ENCODE peak calls at places on chromosomes 12 and 14, in five cellular contexts. One of them, this sample, is unnamed.

GRCh38 chr12:42871831-42872230 is 282.3 kb upstream of the PRICKLE1 start:
- DNase-seq in A549: no peak
- DNase-seq in uterus: no peak
- DNase-seq in transverse colon: no peak
- DNase-seq in suprapubic skin: no peak
- DNase-seq in this sample: no peak

GRCh38 chr14:74257078-74257987 is 18.1 kb downstream of the VSX2 start:
- DNase-seq in uterus: no peak
- DNase-seq in transverse colon: peak
- DNase-seq in suprapubic skin: peak
- DNase-seq in A549: peak
- DNase-seq in this sample: no peak

GRCh38 chr14:35229495-35230089 is 62.6 kb upstream of the PSMA6 start:
- DNase-seq in uterus: no peak
- DNase-seq in transverse colon: no peak
- DNase-seq in suprapubic skin: no peak
- DNase-seq in A549: peak
- DNase-seq in this sample: no peak

GRCh38 chr14:89493877-89494634 is 77.0 kb upstream of the FOXN3 start:
- DNase-seq in suprapubic skin: no peak
- DNase-seq in A549: no peak
- DNase-seq in uterus: no peak
- DNase-seq in transverse colon: no peak
- DNase-seq in this sample: no peak

GRCh38 chr14:33512201-33512600 is 438.7 kb downstream of the EGLN3 start:
- DNase-seq in uterus: no peak
- DNase-seq in A549: no peak
- DNase-seq in transverse colon: no peak
- DNase-seq in suprapubic skin: no peak
- DNase-seq in this sample: no peak

GRCh38 chr12:25089738-25090137 is 105.2 kb downstream of the DNAI7 start:
- DNase-seq in transverse colon: no peak
- DNase-seq in uterus: no peak
- DNase-seq in suprapubic skin: no peak
- DNase-seq in A549: no peak
- DNase-seq in this sample: no peak

GRCh38 chr14:105138021-105138541 is 30.5 kb downstream of the JAG2 start:
- DNase-seq in transverse colon: no peak
- DNase-seq in suprapubic skin: peak
- DNase-seq in uterus: no peak
- DNase-seq in A549: no peak
- DNase-seq in this sample: no peak

GRCh38 chr14:104334812-104335161 is 196.4 kb downstream of the KIF26A start:
- DNase-seq in transverse colon: no peak
- DNase-seq in suprapubic skin: no peak
- DNase-seq in A549: no peak
- DNase-seq in uterus: no peak
- DNase-seq in this sample: no peak

GRCh38 chr14:35956376-35957000 is 130.3 kb downstream of the BRMS1L start:
- DNase-seq in uterus: no peak
- DNase-seq in transverse colon: no peak
- DNase-seq in A549: no peak
- DNase-seq in suprapubic skin: no peak
- DNase-seq in this sample: no peak

GRCh38 chr14:100645986-100646314 is 58.7 kb upstream of the BEGAIN start:
- DNase-seq in transverse colon: no peak
- DNase-seq in uterus: no peak
- DNase-seq in suprapubic skin: no peak
- DNase-seq in A549: no peak
- DNase-seq in this sample: no peak

GRCh38 chr14:31326111-31326510 is 94.2 kb downstream of the HEATR5A start:
- DNase-seq in A549: no peak
- DNase-seq in uterus: no peak
- DNase-seq in suprapubic skin: no peak
- DNase-seq in transverse colon: no peak
- DNase-seq in this sample: no peak

GRCh38 chr12:110224379-110225304 is 56.4 kb upstream of the ATP2A2 start:
- DNase-seq in uterus: peak
- DNase-seq in transverse colon: no peak
- DNase-seq in suprapubic skin: no peak
- DNase-seq in A549: peak
- DNase-seq in this sample: peak

GRCh38 chr12:111406474-111407370 is 999 bp downstream of the SH2B3 start:
- DNase-seq in transverse colon: no peak
- DNase-seq in suprapubic skin: no peak
- DNase-seq in uterus: no peak
- DNase-seq in A549: no peak
- DNase-seq in this sample: peak

GRCh38 chr12:121958521-121959240 is 40.3 kb downstream of the CFAP251 start:
- DNase-seq in transverse colon: no peak
- DNase-seq in suprapubic skin: no peak
- DNase-seq in uterus: no peak
- DNase-seq in A549: no peak
- DNase-seq in this sample: no peak

GRCh38 chr12:27787559-27787958 is 7.5 kb upstream of the MANSC4 start:
- DNase-seq in A549: no peak
- DNase-seq in suprapubic skin: no peak
- DNase-seq in transverse colon: no peak
- DNase-seq in uterus: no peak
- DNase-seq in this sample: no peak

GRCh38 chr14:23483216-23483854 is 13.8 kb downstream of the NGDN start:
- DNase-seq in transverse colon: no peak
- DNase-seq in suprapubic skin: no peak
- DNase-seq in uterus: no peak
- DNase-seq in A549: peak
- DNase-seq in this sample: no peak

GRCh38 chr12:89880695-89881350 is 172.2 kb upstream of the ATP2B1 start:
- DNase-seq in uterus: no peak
- DNase-seq in suprapubic skin: no peak
- DNase-seq in A549: no peak
- DNase-seq in transverse colon: peak
- DNase-seq in this sample: no peak

GRCh38 chr14:105092912-105093425 is 27.7 kb upstream of the GPR132 start:
- DNase-seq in uterus: peak
- DNase-seq in suprapubic skin: peak
- DNase-seq in A549: peak
- DNase-seq in transverse colon: peak
- DNase-seq in this sample: no peak

GRCh38 chr12:15240898-15241297 is 19.7 kb upstream of the RERG start:
- DNase-seq in suprapubic skin: no peak
- DNase-seq in uterus: no peak
- DNase-seq in A549: no peak
- DNase-seq in transverse colon: no peak
- DNase-seq in this sample: no peak

GRCh38 chr12:25200703-25201102 is 5.7 kb downstream of the ETFRF1 start:
- DNase-seq in A549: no peak
- DNase-seq in uterus: no peak
- DNase-seq in suprapubic skin: no peak
- DNase-seq in transverse colon: no peak
- DNase-seq in this sample: no peak

GRCh38 chr12:103688659-103689058 is 101.6 kb downstream of the STAB2 start:
- DNase-seq in A549: no peak
- DNase-seq in uterus: no peak
- DNase-seq in transverse colon: no peak
- DNase-seq in suprapubic skin: no peak
- DNase-seq in this sample: no peak

DNA sequence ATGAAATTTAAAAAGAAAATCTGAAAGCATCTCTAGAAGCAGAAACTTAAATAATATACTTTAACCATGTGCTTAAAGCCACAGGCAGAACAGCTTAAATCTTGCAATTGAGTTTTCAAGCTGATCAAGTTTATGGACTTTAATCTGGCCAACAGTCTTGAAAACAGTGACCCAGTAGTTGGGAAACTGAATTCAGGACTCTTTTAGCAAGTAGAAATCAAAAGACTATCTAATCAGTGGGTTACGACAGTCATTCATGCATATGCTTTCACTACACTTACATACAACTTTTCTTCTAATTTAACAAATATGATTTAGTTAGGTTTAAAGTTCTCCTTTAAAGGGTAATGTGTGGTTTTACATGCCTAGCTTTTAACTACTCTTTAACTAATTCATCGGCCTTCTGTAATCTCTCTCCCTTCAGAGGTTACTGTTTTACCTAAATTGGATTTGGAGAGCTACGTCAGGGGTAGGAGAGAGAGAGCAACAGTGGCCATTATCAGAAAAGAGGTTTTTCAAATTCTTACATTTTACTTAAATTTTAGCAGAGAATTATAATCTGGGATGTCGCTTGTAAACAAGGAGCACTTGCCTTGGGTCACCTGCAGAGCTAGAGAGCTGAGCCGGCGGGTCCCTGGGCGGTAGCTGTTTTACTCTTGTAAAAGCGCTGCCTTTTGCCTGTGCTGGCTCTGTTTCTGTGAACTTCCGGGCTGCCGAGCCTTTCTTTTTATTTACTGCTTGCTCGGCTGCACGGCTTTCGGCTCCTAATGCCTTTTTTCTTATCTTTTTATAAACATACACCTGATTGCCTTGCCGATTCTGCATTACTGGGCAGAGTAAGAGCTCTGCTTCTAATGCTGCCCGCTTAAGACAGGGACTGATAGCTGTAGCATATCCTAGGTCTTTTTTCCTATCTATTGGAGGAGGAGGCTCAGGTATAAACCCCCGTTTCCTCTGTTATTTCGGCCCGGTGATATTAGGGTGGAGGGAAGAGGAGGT is 17.4 kb upstream of the LYZ start:
- DNase-seq in transverse colon: peak
- DNase-seq in A549: no peak
- DNase-seq in uterus: no peak
- DNase-seq in suprapubic skin: no peak
- DNase-seq in this sample: no peak
- TF ChIP-seq POLR2A in transverse colon: peak
- TF ChIP-seq POLR2A in A549: no peak
- TF ChIP-seq POLR2A in uterus: no peak
- TF ChIP-seq POLR2A in suprapubic skin: no peak
- TF ChIP-seq POLR2A in this sample: no peak

GRCh38 chr14:63852817-63853730 is at the start of gene SYNE2:
- DNase-seq in A549: peak
- DNase-seq in suprapubic skin: peak
- DNase-seq in transverse colon: peak
- DNase-seq in uterus: peak
- DNase-seq in this sample: peak
- TF ChIP-seq POLR2A in A549: peak
- TF ChIP-seq POLR2A in suprapubic skin: peak
- TF ChIP-seq POLR2A in transverse colon: peak
- TF ChIP-seq POLR2A in uterus: peak
- TF ChIP-seq POLR2A in this sample: peak

GRCh38 chr12:124904306-124905098 is 9.9 kb downstream of the UBC start:
- DNase-seq in uterus: peak
- DNase-seq in A549: peak
- DNase-seq in suprapubic skin: peak
- DNase-seq in transverse colon: peak
- DNase-seq in this sample: peak
- TF ChIP-seq POLR2A in uterus: no peak
- TF ChIP-seq POLR2A in A549: no peak
- TF ChIP-seq POLR2A in suprapubic skin: no peak
- TF ChIP-seq POLR2A in transverse colon: no peak
- TF ChIP-seq POLR2A in this sample: peak

GRCh38 chr14:64391113-64391725 is 3.1 kb downstream of the MTHFD1 start:
- DNase-seq in uterus: no peak
- DNase-seq in A549: no peak
- DNase-seq in transverse colon: no peak
- DNase-seq in suprapubic skin: no peak
- DNase-seq in this sample: no peak

GRCh38 chr14:64388533-64389243 is 535 bp downstream of the MTHFD1 start:
- DNase-seq in uterus: peak
- DNase-seq in transverse colon: peak
- DNase-seq in A549: no peak
- DNase-seq in suprapubic skin: no peak
- DNase-seq in this sample: no peak

GRCh38 chr14:64394423-64394822 is 6.3 kb downstream of the MTHFD1 start:
- DNase-seq in uterus: no peak
- DNase-seq in transverse colon: no peak
- DNase-seq in suprapubic skin: no peak
- DNase-seq in A549: no peak
- DNase-seq in this sample: no peak

GRCh38 chr14:64394973-64395633 is 7.0 kb downstream of the MTHFD1 start:
- DNase-seq in suprapubic skin: no peak
- DNase-seq in transverse colon: no peak
- DNase-seq in uterus: no peak
- DNase-seq in A549: no peak
- DNase-seq in this sample: no peak

GRCh38 chr14:64391986-64392385 is 3.8 kb downstream of the MTHFD1 start:
- DNase-seq in transverse colon: no peak
- DNase-seq in uterus: no peak
- DNase-seq in suprapubic skin: no peak
- DNase-seq in A549: no peak
- DNase-seq in this sample: no peak
- TF ChIP-seq POLR2A in transverse colon: no peak
- TF ChIP-seq POLR2A in uterus: no peak
- TF ChIP-seq POLR2A in suprapubic skin: no peak
- TF ChIP-seq POLR2A in A549: no peak
- TF ChIP-seq POLR2A in this sample: no peak

GRCh38 chr12:124453419-124454351 is 113.7 kb downstream of the NCOR2 start:
- DNase-seq in suprapubic skin: peak
- DNase-seq in uterus: peak
- DNase-seq in A549: peak
- DNase-seq in transverse colon: peak
- DNase-seq in this sample: peak
- TF ChIP-seq POLR2A in suprapubic skin: no peak
- TF ChIP-seq POLR2A in uterus: no peak
- TF ChIP-seq POLR2A in A549: no peak
- TF ChIP-seq POLR2A in transverse colon: no peak
- TF ChIP-seq POLR2A in this sample: peak

DNA sequence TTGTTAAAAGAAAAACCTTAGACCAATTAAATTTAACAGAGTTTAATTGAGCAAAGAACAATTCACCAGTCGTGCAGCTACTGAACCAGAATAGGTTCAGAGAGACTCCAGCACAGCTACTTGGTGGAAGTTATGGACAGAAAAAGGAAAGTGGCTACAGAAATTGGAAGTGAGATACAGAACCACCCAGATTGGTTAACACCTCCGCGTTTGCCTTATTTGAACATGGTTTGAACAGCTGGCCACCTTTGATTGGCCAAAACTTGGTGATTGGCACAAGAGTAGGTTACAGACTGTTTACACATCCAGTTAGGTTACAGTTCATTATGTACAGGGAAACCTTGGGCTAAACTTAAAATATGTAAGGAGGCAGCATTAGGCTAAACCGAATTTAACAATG is 54.9 kb downstream of the SRGAP1 start:
- DNase-seq in uterus: no peak
- DNase-seq in A549: no peak
- DNase-seq in transverse colon: no peak
- DNase-seq in suprapubic skin: no peak
- DNase-seq in this sample: no peak
- TF ChIP-seq POLR2A in uterus: no peak
- TF ChIP-seq POLR2A in A549: no peak
- TF ChIP-seq POLR2A in transverse colon: no peak
- TF ChIP-seq POLR2A in suprapubic skin: no peak
- TF ChIP-seq POLR2A in this sample: no peak